ENCODE peak calls at places on chromosomes 5 and 9, in ten cellular contexts. U is T47D; V is GM23248; P is effector memory CD8-positive, alpha-beta T cell; Y is Peyer's patch; H is NCI-H460; T is activated effector memory CD4-positive, alpha-beta T cell treated with anti-CD3 and anti-CD28 coated beads, Interleukin-2, amount 50 U/mL, for 16 hours; N is activated T-cell treated with anti-CD3 and anti-CD28 coated beads for 24 hours; R is NT2/D1; Q is glutamatergic neuron. C is an unnamed sample.
A peak's percentile ranks its signal among the peaks of the same experiment; 100 is the strongest.

GRCh38 chr9:136389396-136389795 is 10.6 kb downstream of the SNAPC4 start:
- DNase-seq in U (no peak), V (no peak), P (no peak), Y (no peak), H (no peak), T (no peak), N (no peak), R (no peak), Q (no peak), C (no peak)

GRCh38 chr5:52674815-52675545 is 112.7 kb upstream of the ITGA1 start:
- DNase-seq in U (no peak), V (peak; percentile 76), P (no peak), Y (no peak), H (no peak), T (no peak), N (no peak), R (no peak), Q (no peak), C (no peak)

GRCh38 chr5:69491838-69492390 is 676 bp upstream of the OCLN start:
- DNase-seq in U (peak; percentile 19), V (no peak), P (no peak), Y (no peak), H (no peak), T (no peak), N (no peak), R (no peak), Q (no peak), C (no peak)

GRCh38 chr9:133945314-133945975 is 46.7 kb downstream of the VAV2 start:
- DNase-seq in U (no peak), V (no peak), P (no peak), Y (peak; percentile 80), H (no peak), T (no peak), N (no peak), R (no peak), Q (no peak), C (no peak)

GRCh38 chr9:137114613-137115393 is at the start of gene DPP7:
- DNase-seq in U (peak; percentile 83), V (peak; percentile 83), P (peak; percentile 76), Y (peak; percentile 90), H (peak; percentile 39), T (peak; percentile 93), N (peak; percentile 65), R (no peak), Q (peak; percentile 60), C (peak; percentile 78)

GRCh38 chr5:38420691-38421395 is 135.6 kb downstream of the LIFR start:
- DNase-seq in U (peak; percentile 79), V (peak; percentile 85), P (peak; percentile 4), Y (peak; percentile 61), H (peak; percentile 73), T (no peak), N (peak; percentile 11), R (no peak), Q (peak; percentile 77), C (peak; percentile 76)

GRCh38 chr5:121182788-121183490 is 668.7 kb upstream of the FTMT start:
- DNase-seq in U (no peak), V (peak; percentile 13), P (no peak), Y (no peak), H (no peak), T (no peak), N (no peak), R (no peak), Q (no peak), C (no peak)

GRCh38 chr9:91564081-91564670 is 140.5 kb upstream of the NFIL3 start:
- DNase-seq in U (no peak), V (no peak), P (no peak), Y (no peak), H (no peak), T (no peak), N (no peak), R (no peak), Q (no peak), C (peak; percentile 47)

GRCh38 chr5:9543266-9543925 is 2.5 kb downstream of the SEMA5A start:
- DNase-seq in U (no peak), V (peak; percentile 57), P (no peak), Y (no peak), H (no peak), T (no peak), N (no peak), R (no peak), Q (no peak), C (no peak)

GRCh38 chr5:96339862-96340261 is 93.2 kb downstream of the PCSK1 start:
- DNase-seq in U (no peak), V (peak; percentile 42), P (no peak), Y (no peak), H (no peak), T (no peak), N (no peak), R (no peak), Q (no peak), C (no peak)

GRCh38 chr9:4137755-4138154 is 162.1 kb downstream of the GLIS3 start:
- DNase-seq in U (no peak), V (peak; percentile 81), P (no peak), Y (no peak), H (no peak), T (no peak), N (no peak), R (no peak), Q (no peak), C (no peak)

GRCh38 chr9:642014-642413 is 199.5 kb upstream of the DMRT1 start:
- DNase-seq in U (no peak), V (no peak), P (no peak), Y (no peak), H (no peak), T (no peak), N (no peak), R (no peak), Q (no peak), C (no peak)

GRCh38 chr5:82274343-82275266 is 3.5 kb downstream of the RPS23 start:
- DNase-seq in U (peak; percentile 26), V (no peak), P (no peak), Y (no peak), H (no peak), T (peak; percentile 64), N (peak; percentile 8), R (no peak), Q (peak; percentile 31), C (peak; percentile 48)

GRCh38 chr9:112647596-112647995 is 70.3 kb downstream of the INIP start:
- DNase-seq in U (no peak), V (no peak), P (no peak), Y (no peak), H (no peak), T (no peak), N (no peak), R (no peak), Q (no peak), C (no peak)

GRCh38 chr5:131405674-131406073 is 141.8 kb downstream of the CDC42SE2 start:
- DNase-seq in U (no peak), V (no peak), P (no peak), Y (no peak), H (no peak), T (no peak), N (no peak), R (no peak), Q (no peak), C (no peak)

GRCh38 chr9:18268381-18268780 is 205.6 kb upstream of the ADAMTSL1 start:
- DNase-seq in U (no peak), V (peak; percentile 74), P (no peak), Y (no peak), H (peak; percentile 47), T (no peak), N (no peak), R (no peak), Q (no peak), C (no peak)

GRCh38 chr5:63055421-63055820 is 476.8 kb downstream of the LRRC70 start:
- DNase-seq in U (peak; percentile 9), V (no peak), P (no peak), Y (no peak), H (no peak), T (no peak), N (no peak), R (no peak), Q (no peak), C (no peak)

GRCh38 chr5:115815693-115816225 is 700 bp downstream of the CDO1 start:
- DNase-seq in U (no peak), V (peak; percentile 32), P (no peak), Y (no peak), H (no peak), T (no peak), N (no peak), R (no peak), Q (peak; percentile 50), C (no peak)

GRCh38 chr9:71911908-71912325 is 478 bp downstream of the C9orf85 start:
- DNase-seq in U (no peak), V (peak; percentile 75), P (no peak), Y (no peak), H (no peak), T (no peak), N (no peak), R (no peak), Q (no peak), C (no peak)

GRCh38 chr5:55816342-55816741 is 34.8 kb upstream of the IL31RA start:
- DNase-seq in U (no peak), V (peak; percentile 79), P (no peak), Y (no peak), H (no peak), T (no peak), N (no peak), R (no peak), Q (no peak), C (no peak)

GRCh38 chr9:16815042-16815441 is 55.4 kb downstream of the BNC2 start:
- DNase-seq in U (no peak), V (no peak), P (no peak), Y (no peak), H (no peak), T (no peak), N (no peak), R (no peak), Q (no peak), C (no peak)

GRCh38 chr5:111127453-111128195 is 35.5 kb downstream of the WDR36 start:
- DNase-seq in U (peak; percentile 41), V (no peak), P (no peak), Y (no peak), H (no peak), T (no peak), N (no peak), R (peak; percentile 28), Q (no peak), C (no peak)